ENCODE peak calls at places on chromosomes 13 and 19, in ten cellular contexts. M is tibial nerve, G is lower leg skin, F is right atrium auricular region, C is HFF-Myc, L is ovary, T is tibial artery, X is cardiac fibroblast, V is astrocyte of the spinal cord, W is RWPE1. O is an unnamed sample.

GRCh38 chr19:37998801-37999308 is 91.8 kb downstream of the SIPA1L3 start:
- DNase-seq in F (no peak), V (no peak), M (no peak), X (no peak), C (no peak), W (no peak), T (no peak), L (no peak), G (no peak), O (no peak)

GRCh38 chr19:1551068-1552040 is 16.8 kb downstream of the MEX3D start:
- DNase-seq in F (no peak), C (no peak), W (no peak), T (no peak), V (no peak), G (no peak), X (no peak), M (no peak), L (no peak), O (no peak)

GRCh38 chr13:113043931-113044330 is 61.7 kb upstream of the F7 start:
- DNase-seq in C (no peak), L (no peak), W (no peak), M (no peak), F (no peak), X (no peak), G (no peak), T (no peak), V (no peak), O (no peak)

GRCh38 chr13:63449549-63449948 is 2033.9 kb upstream of the PCDH20 start:
- DNase-seq in M (no peak), X (no peak), T (no peak), F (no peak), G (no peak), V (no peak), C (no peak), W (no peak), L (no peak), O (no peak)

GRCh38 chr13:23928985-23929384 is 31.7 kb upstream of the C1QTNF9B start:
- DNase-seq in V (peak), X (peak), M (no peak), W (peak), T (no peak), L (no peak), C (peak), F (no peak), G (no peak), O (no peak)

GRCh38 chr19:33953023-33953422 is 156.4 kb downstream of the KCTD15 start:
- DNase-seq in C (no peak), W (no peak), V (no peak), L (no peak), T (peak), G (peak), M (no peak), X (no peak), F (peak), O (peak)

GRCh38 chr13:37473035-37473434 is 125.5 kb downstream of the POSTN start:
- DNase-seq in F (no peak), W (peak), L (no peak), X (no peak), T (no peak), V (no peak), C (no peak), G (no peak), M (no peak), O (no peak)

GRCh38 chr19:35822579-35822978 is 9.9 kb upstream of the PRODH2 start:
- DNase-seq in C (no peak), G (no peak), W (no peak), M (no peak), V (no peak), L (no peak), F (no peak), X (no peak), T (no peak), O (no peak)

GRCh38 chr19:29371766-29372415 is 153.9 kb upstream of the VSTM2B start:
- DNase-seq in X (no peak), F (peak), V (no peak), L (no peak), W (no peak), G (peak), M (no peak), T (peak), C (no peak), O (peak)

GRCh38 chr19:294819-295686 is 3.9 kb upstream of the PLPP2 start:
- DNase-seq in G (peak), T (no peak), C (no peak), M (no peak), W (peak), L (no peak), X (peak), F (no peak), V (no peak), O (no peak)

GRCh38 chr13:98766716-98767115 is 14.2 kb upstream of the SLC15A1 start:
- DNase-seq in V (no peak), W (no peak), T (no peak), C (no peak), X (no peak), M (no peak), F (no peak), G (no peak), L (no peak), O (no peak)

GRCh38 chr13:29935309-29935981 is 85.0 kb upstream of the UBL3 start:
- DNase-seq in G (no peak), M (no peak), L (no peak), F (no peak), T (no peak), W (no peak), C (no peak), V (no peak), X (no peak), O (no peak)

DNA sequence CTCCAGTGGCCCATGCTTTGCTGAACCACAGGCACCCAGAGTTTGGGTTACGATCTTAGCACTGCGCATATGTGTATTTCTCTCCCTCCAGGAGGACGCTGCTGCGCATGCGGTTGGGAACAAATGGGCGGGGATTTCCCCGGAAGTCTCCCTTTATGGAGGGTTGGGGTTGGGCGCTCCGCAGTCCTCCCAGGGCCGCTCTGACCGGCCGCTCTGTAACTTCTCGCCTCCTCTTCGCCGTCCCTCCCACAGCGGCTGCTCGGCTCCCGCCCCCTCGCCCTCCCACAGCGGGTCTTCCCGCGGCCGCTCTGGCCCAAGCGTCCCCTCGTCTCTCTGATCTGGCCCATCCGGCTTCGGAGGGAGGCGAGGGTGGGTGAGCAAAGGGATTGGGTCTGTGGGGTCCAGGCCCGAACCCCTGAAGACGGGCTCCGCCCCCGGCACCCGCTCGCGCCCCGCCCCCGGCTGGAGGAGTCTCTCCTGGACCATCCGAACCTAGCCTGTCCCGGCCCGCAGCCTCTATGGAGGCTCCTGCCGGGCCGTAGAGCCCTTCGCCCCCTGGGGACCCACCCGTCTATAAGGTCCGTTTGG is at the start of gene MEGF8:
- DNase-seq in T (peak), F (peak), G (peak), W (peak), X (peak), M (peak), V (peak), L (peak), C (peak), O (peak)
- TF ChIP-seq CTCF in T (peak), F (peak), G (no peak), W (peak), X (peak), M (no peak), V (peak), L (peak), C (peak), O (peak)

GRCh38 chr19:45342911-45343310 is 2.4 kb downstream of the KLC3 start:
- DNase-seq in V (no peak), G (no peak), W (no peak), X (no peak), L (no peak), M (no peak), F (no peak), C (no peak), T (no peak), O (no peak)
- TF ChIP-seq CTCF in V (no peak), G (no peak), W (no peak), X (no peak), L (no peak), M (no peak), F (no peak), C (no peak), T (no peak), O (no peak)

GRCh38 chr19:32751066-32751465 is 31.5 kb downstream of the TDRD12 start:
- DNase-seq in F (no peak), C (no peak), G (no peak), T (no peak), X (no peak), M (no peak), V (no peak), W (no peak), L (no peak), O (no peak)

GRCh38 chr19:32748948-32749347 is 29.4 kb downstream of the TDRD12 start:
- DNase-seq in L (no peak), F (no peak), T (no peak), C (no peak), V (no peak), G (no peak), X (no peak), M (no peak), W (no peak), O (no peak)

GRCh38 chr19:32749361-32749760 is 29.8 kb downstream of the TDRD12 start:
- DNase-seq in M (no peak), X (no peak), W (no peak), F (no peak), L (no peak), G (no peak), C (no peak), T (no peak), V (no peak), O (no peak)

GRCh38 chr19:32750441-32751055 is 31.0 kb downstream of the TDRD12 start:
- DNase-seq in V (no peak), F (no peak), X (no peak), G (no peak), L (no peak), C (no peak), M (no peak), W (no peak), T (no peak), O (no peak)

GRCh38 chr19:32748497-32748896 is 28.9 kb downstream of the TDRD12 start:
- DNase-seq in T (no peak), G (no peak), V (no peak), W (no peak), L (no peak), M (no peak), X (no peak), C (no peak), F (no peak), O (no peak)
- TF ChIP-seq CTCF in T (no peak), G (no peak), V (peak), W (no peak), L (no peak), M (no peak), X (no peak), C (no peak), F (no peak), O (no peak)

GRCh38 chr19:23867895-23868294 is 46.8 kb upstream of the ZNF726 start:
- DNase-seq in L (no peak), V (no peak), W (no peak), T (no peak), G (no peak), X (peak), M (no peak), F (no peak), C (no peak), O (no peak)
- TF ChIP-seq CTCF in L (no peak), V (no peak), W (no peak), T (no peak), G (no peak), X (no peak), M (no peak), F (no peak), C (no peak), O (no peak)